ENCODE peak calls at places on chromosomes 12 and 14, in nine cellular contexts. One of them, this sample, is unnamed.

GRCh38 chr12:120536064-120536791 is 2.1 kb downstream of the RNF10 start:
- DNase-seq in HuH-7: no peak
- DNase-seq in EL: no peak
- DNase-seq in brain microvascular endothelial cell: no peak
- DNase-seq in NCI-H1092 treated with DMSO at 0.1 percent for 48 hours: no peak
- DNase-seq in fibroblast of the aortic adventitia: no peak
- DNase-seq in H7: no peak
- DNase-seq in Ammon's horn: no peak
- DNase-seq in AG08395: no peak
- DNase-seq in this sample: no peak

GRCh38 chr12:107967170-107967569 is 161.9 kb upstream of the WSCD2 start:
- DNase-seq in HuH-7: no peak
- DNase-seq in EL: peak
- DNase-seq in brain microvascular endothelial cell: no peak
- DNase-seq in NCI-H1092 treated with DMSO at 0.1 percent for 48 hours: no peak
- DNase-seq in fibroblast of the aortic adventitia: no peak
- DNase-seq in H7: no peak
- DNase-seq in Ammon's horn: no peak
- DNase-seq in AG08395: no peak
- DNase-seq in this sample: no peak

GRCh38 chr12:129163861-129164260 is 310.6 kb downstream of the GLT1D1 start:
- DNase-seq in HuH-7: no peak
- DNase-seq in EL: no peak
- DNase-seq in brain microvascular endothelial cell: no peak
- DNase-seq in NCI-H1092 treated with DMSO at 0.1 percent for 48 hours: no peak
- DNase-seq in fibroblast of the aortic adventitia: no peak
- DNase-seq in H7: no peak
- DNase-seq in Ammon's horn: no peak
- DNase-seq in AG08395: no peak
- DNase-seq in this sample: no peak

GRCh38 chr14:74634481-74634880 is 22.4 kb upstream of the LTBP2 start:
- DNase-seq in HuH-7: no peak
- DNase-seq in EL: peak
- DNase-seq in brain microvascular endothelial cell: no peak
- DNase-seq in NCI-H1092 treated with DMSO at 0.1 percent for 48 hours: no peak
- DNase-seq in fibroblast of the aortic adventitia: peak
- DNase-seq in H7: no peak
- DNase-seq in Ammon's horn: no peak
- DNase-seq in AG08395: peak
- DNase-seq in this sample: no peak

GRCh38 chr14:77290705-77291104 is 19.7 kb upstream of the NGB start:
- DNase-seq in HuH-7: no peak
- DNase-seq in EL: peak
- DNase-seq in brain microvascular endothelial cell: peak
- DNase-seq in NCI-H1092 treated with DMSO at 0.1 percent for 48 hours: no peak
- DNase-seq in fibroblast of the aortic adventitia: peak
- DNase-seq in H7: peak
- DNase-seq in Ammon's horn: no peak
- DNase-seq in AG08395: peak
- DNase-seq in this sample: peak

GRCh38 chr12:104720346-104721064 is 237.6 kb downstream of the SLC41A2 start:
- DNase-seq in HuH-7: no peak
- DNase-seq in EL: peak
- DNase-seq in brain microvascular endothelial cell: peak
- DNase-seq in NCI-H1092 treated with DMSO at 0.1 percent for 48 hours: no peak
- DNase-seq in fibroblast of the aortic adventitia: no peak
- DNase-seq in H7: peak
- DNase-seq in Ammon's horn: peak
- DNase-seq in AG08395: peak
- DNase-seq in this sample: peak

GRCh38 chr14:72554994-72555608 is 338.8 kb downstream of the DPF3 start:
- DNase-seq in HuH-7: no peak
- DNase-seq in EL: no peak
- DNase-seq in brain microvascular endothelial cell: no peak
- DNase-seq in NCI-H1092 treated with DMSO at 0.1 percent for 48 hours: no peak
- DNase-seq in fibroblast of the aortic adventitia: no peak
- DNase-seq in H7: no peak
- DNase-seq in Ammon's horn: no peak
- DNase-seq in AG08395: no peak
- DNase-seq in this sample: no peak

GRCh38 chr12:25438638-25439037 is 114.4 kb downstream of the LMNTD1 start:
- DNase-seq in HuH-7: no peak
- DNase-seq in EL: peak
- DNase-seq in brain microvascular endothelial cell: peak
- DNase-seq in NCI-H1092 treated with DMSO at 0.1 percent for 48 hours: no peak
- DNase-seq in fibroblast of the aortic adventitia: peak
- DNase-seq in H7: no peak
- DNase-seq in Ammon's horn: no peak
- DNase-seq in AG08395: peak
- DNase-seq in this sample: peak

GRCh38 chr14:81323621-81324400 is 76.3 kb downstream of the STON2 start:
- DNase-seq in HuH-7: no peak
- DNase-seq in EL: no peak
- DNase-seq in brain microvascular endothelial cell: no peak
- DNase-seq in NCI-H1092 treated with DMSO at 0.1 percent for 48 hours: no peak
- DNase-seq in fibroblast of the aortic adventitia: no peak
- DNase-seq in H7: peak
- DNase-seq in Ammon's horn: no peak
- DNase-seq in AG08395: no peak
- DNase-seq in this sample: peak

GRCh38 chr12:124740691-124741137 is 123.0 kb downstream of the SCARB1 start:
- DNase-seq in HuH-7: no peak
- DNase-seq in EL: peak
- DNase-seq in brain microvascular endothelial cell: no peak
- DNase-seq in NCI-H1092 treated with DMSO at 0.1 percent for 48 hours: no peak
- DNase-seq in fibroblast of the aortic adventitia: no peak
- DNase-seq in H7: no peak
- DNase-seq in Ammon's horn: no peak
- DNase-seq in AG08395: no peak
- DNase-seq in this sample: no peak

GRCh38 chr12:114895081-114895480 is 211.1 kb upstream of the TBX3 start:
- DNase-seq in HuH-7: no peak
- DNase-seq in EL: no peak
- DNase-seq in brain microvascular endothelial cell: no peak
- DNase-seq in NCI-H1092 treated with DMSO at 0.1 percent for 48 hours: no peak
- DNase-seq in fibroblast of the aortic adventitia: no peak
- DNase-seq in H7: no peak
- DNase-seq in Ammon's horn: no peak
- DNase-seq in AG08395: no peak
- DNase-seq in this sample: no peak

GRCh38 chr14:91892918-91893527 is 25.7 kb upstream of the TC2N start:
- DNase-seq in HuH-7: peak
- DNase-seq in EL: peak
- DNase-seq in brain microvascular endothelial cell: no peak
- DNase-seq in NCI-H1092 treated with DMSO at 0.1 percent for 48 hours: peak
- DNase-seq in fibroblast of the aortic adventitia: no peak
- DNase-seq in H7: peak
- DNase-seq in Ammon's horn: no peak
- DNase-seq in AG08395: no peak
- DNase-seq in this sample: no peak

GRCh38 chr14:77007975-77008421 is 20.5 kb downstream of the IRF2BPL start:
- DNase-seq in HuH-7: no peak
- DNase-seq in EL: no peak
- DNase-seq in brain microvascular endothelial cell: no peak
- DNase-seq in NCI-H1092 treated with DMSO at 0.1 percent for 48 hours: peak
- DNase-seq in fibroblast of the aortic adventitia: no peak
- DNase-seq in H7: peak
- DNase-seq in Ammon's horn: no peak
- DNase-seq in AG08395: no peak
- DNase-seq in this sample: no peak

GRCh38 chr12:12482150-12482761 is 80.4 kb downstream of the DUSP16 start:
- DNase-seq in HuH-7: no peak
- DNase-seq in EL: no peak
- DNase-seq in brain microvascular endothelial cell: no peak
- DNase-seq in NCI-H1092 treated with DMSO at 0.1 percent for 48 hours: no peak
- DNase-seq in fibroblast of the aortic adventitia: no peak
- DNase-seq in H7: no peak
- DNase-seq in Ammon's horn: no peak
- DNase-seq in AG08395: no peak
- DNase-seq in this sample: no peak

GRCh38 chr12:48985475-48985897 is 7.4 kb downstream of the WNT1 start:
- DNase-seq in HuH-7: no peak
- DNase-seq in EL: no peak
- DNase-seq in brain microvascular endothelial cell: no peak
- DNase-seq in NCI-H1092 treated with DMSO at 0.1 percent for 48 hours: no peak
- DNase-seq in fibroblast of the aortic adventitia: no peak
- DNase-seq in H7: peak
- DNase-seq in Ammon's horn: no peak
- DNase-seq in AG08395: no peak
- DNase-seq in this sample: no peak

GRCh38 chr12:12804432-12804886 is 8.7 kb upstream of the DDX47 start:
- DNase-seq in HuH-7: no peak
- DNase-seq in EL: peak
- DNase-seq in brain microvascular endothelial cell: peak
- DNase-seq in NCI-H1092 treated with DMSO at 0.1 percent for 48 hours: no peak
- DNase-seq in fibroblast of the aortic adventitia: peak
- DNase-seq in H7: no peak
- DNase-seq in Ammon's horn: no peak
- DNase-seq in AG08395: peak
- DNase-seq in this sample: peak

GRCh38 chr14:21168055-21168454 is 12.2 kb upstream of the OR5AU1 start:
- DNase-seq in HuH-7: no peak
- DNase-seq in EL: peak
- DNase-seq in brain microvascular endothelial cell: no peak
- DNase-seq in NCI-H1092 treated with DMSO at 0.1 percent for 48 hours: no peak
- DNase-seq in fibroblast of the aortic adventitia: no peak
- DNase-seq in H7: no peak
- DNase-seq in Ammon's horn: no peak
- DNase-seq in AG08395: no peak
- DNase-seq in this sample: peak

GRCh38 chr14:101716956-101717662 is 44.4 kb upstream of the PPP2R5C start:
- DNase-seq in HuH-7: no peak
- DNase-seq in EL: no peak
- DNase-seq in brain microvascular endothelial cell: no peak
- DNase-seq in NCI-H1092 treated with DMSO at 0.1 percent for 48 hours: no peak
- DNase-seq in fibroblast of the aortic adventitia: no peak
- DNase-seq in H7: peak
- DNase-seq in Ammon's horn: no peak
- DNase-seq in AG08395: no peak
- DNase-seq in this sample: no peak

GRCh38 chr14:59566725-59567124 is 9.9 kb downstream of the CCDC175 start:
- DNase-seq in HuH-7: no peak
- DNase-seq in EL: no peak
- DNase-seq in brain microvascular endothelial cell: no peak
- DNase-seq in NCI-H1092 treated with DMSO at 0.1 percent for 48 hours: no peak
- DNase-seq in fibroblast of the aortic adventitia: no peak
- DNase-seq in H7: no peak
- DNase-seq in Ammon's horn: no peak
- DNase-seq in AG08395: no peak
- DNase-seq in this sample: no peak

GRCh38 chr12:123062682-123063426 is 82.4 kb downstream of the ARL6IP4 start:
- DNase-seq in HuH-7: no peak
- DNase-seq in EL: peak
- DNase-seq in brain microvascular endothelial cell: peak
- DNase-seq in NCI-H1092 treated with DMSO at 0.1 percent for 48 hours: no peak
- DNase-seq in fibroblast of the aortic adventitia: peak
- DNase-seq in H7: no peak
- DNase-seq in Ammon's horn: no peak
- DNase-seq in AG08395: peak
- DNase-seq in this sample: peak

GRCh38 chr12:75781532-75782046 is 250.0 kb downstream of the PHLDA1 start:
- DNase-seq in HuH-7: no peak
- DNase-seq in EL: peak
- DNase-seq in brain microvascular endothelial cell: peak
- DNase-seq in NCI-H1092 treated with DMSO at 0.1 percent for 48 hours: no peak
- DNase-seq in fibroblast of the aortic adventitia: peak
- DNase-seq in H7: no peak
- DNase-seq in Ammon's horn: no peak
- DNase-seq in AG08395: no peak
- DNase-seq in this sample: peak

GRCh38 chr14:101945171-101945570 is 19.2 kb upstream of the DYNC1H1 start:
- DNase-seq in HuH-7: no peak
- DNase-seq in EL: no peak
- DNase-seq in brain microvascular endothelial cell: no peak
- DNase-seq in NCI-H1092 treated with DMSO at 0.1 percent for 48 hours: no peak
- DNase-seq in fibroblast of the aortic adventitia: no peak
- DNase-seq in H7: peak
- DNase-seq in Ammon's horn: no peak
- DNase-seq in AG08395: no peak
- DNase-seq in this sample: no peak

GRCh38 chr14:102262894-102263462 is 42.0 kb downstream of the MOK start:
- DNase-seq in HuH-7: peak
- DNase-seq in EL: peak
- DNase-seq in brain microvascular endothelial cell: no peak
- DNase-seq in NCI-H1092 treated with DMSO at 0.1 percent for 48 hours: no peak
- DNase-seq in fibroblast of the aortic adventitia: peak
- DNase-seq in H7: peak
- DNase-seq in Ammon's horn: peak
- DNase-seq in AG08395: no peak
- DNase-seq in this sample: peak

GRCh38 chr12:75704664-75705063 is 193.3 kb upstream of the KRR1 start:
- DNase-seq in HuH-7: no peak
- DNase-seq in EL: no peak
- DNase-seq in brain microvascular endothelial cell: peak
- DNase-seq in NCI-H1092 treated with DMSO at 0.1 percent for 48 hours: no peak
- DNase-seq in fibroblast of the aortic adventitia: no peak
- DNase-seq in H7: no peak
- DNase-seq in Ammon's horn: no peak
- DNase-seq in AG08395: no peak
- DNase-seq in this sample: peak

GRCh38 chr12:42119085-42119633 is 25.5 kb downstream of the GXYLT1 start:
- DNase-seq in HuH-7: no peak
- DNase-seq in EL: peak
- DNase-seq in brain microvascular endothelial cell: peak
- DNase-seq in NCI-H1092 treated with DMSO at 0.1 percent for 48 hours: no peak
- DNase-seq in fibroblast of the aortic adventitia: peak
- DNase-seq in H7: no peak
- DNase-seq in Ammon's horn: no peak
- DNase-seq in AG08395: peak
- DNase-seq in this sample: peak

GRCh38 chr14:63867926-63868921 is 15.4 kb downstream of the SYNE2 start:
- DNase-seq in HuH-7: no peak
- DNase-seq in EL: peak
- DNase-seq in brain microvascular endothelial cell: no peak
- DNase-seq in NCI-H1092 treated with DMSO at 0.1 percent for 48 hours: no peak
- DNase-seq in fibroblast of the aortic adventitia: peak
- DNase-seq in H7: no peak
- DNase-seq in Ammon's horn: no peak
- DNase-seq in AG08395: no peak
- DNase-seq in this sample: peak

GRCh38 chr12:123034022-123034541 is 53.6 kb downstream of the ARL6IP4 start:
- DNase-seq in HuH-7: no peak
- DNase-seq in EL: no peak
- DNase-seq in brain microvascular endothelial cell: no peak
- DNase-seq in NCI-H1092 treated with DMSO at 0.1 percent for 48 hours: no peak
- DNase-seq in fibroblast of the aortic adventitia: no peak
- DNase-seq in H7: no peak
- DNase-seq in Ammon's horn: no peak
- DNase-seq in AG08395: no peak
- DNase-seq in this sample: no peak

GRCh38 chr12:473863-474577 is 14.3 kb downstream of the B4GALNT3 start:
- DNase-seq in HuH-7: no peak
- DNase-seq in EL: peak
- DNase-seq in brain microvascular endothelial cell: no peak
- DNase-seq in NCI-H1092 treated with DMSO at 0.1 percent for 48 hours: no peak
- DNase-seq in fibroblast of the aortic adventitia: no peak
- DNase-seq in H7: no peak
- DNase-seq in Ammon's horn: no peak
- DNase-seq in AG08395: peak
- DNase-seq in this sample: peak

GRCh38 chr12:18400186-18400585 is 138.9 kb downstream of the PIK3C2G start:
- DNase-seq in HuH-7: no peak
- DNase-seq in EL: peak
- DNase-seq in brain microvascular endothelial cell: peak
- DNase-seq in NCI-H1092 treated with DMSO at 0.1 percent for 48 hours: no peak
- DNase-seq in fibroblast of the aortic adventitia: peak
- DNase-seq in H7: no peak
- DNase-seq in Ammon's horn: no peak
- DNase-seq in AG08395: no peak
- DNase-seq in this sample: peak

GRCh38 chr12:132153501-132154340 is 9.5 kb downstream of the NOC4L start:
- DNase-seq in HuH-7: peak
- DNase-seq in EL: peak
- DNase-seq in brain microvascular endothelial cell: peak
- DNase-seq in NCI-H1092 treated with DMSO at 0.1 percent for 48 hours: peak
- DNase-seq in fibroblast of the aortic adventitia: peak
- DNase-seq in H7: peak
- DNase-seq in Ammon's horn: peak
- DNase-seq in AG08395: peak
- DNase-seq in this sample: peak

GRCh38 chr14:95296595-95297365 is 22.9 kb downstream of the CLMN start:
- DNase-seq in HuH-7: no peak
- DNase-seq in EL: no peak
- DNase-seq in brain microvascular endothelial cell: no peak
- DNase-seq in NCI-H1092 treated with DMSO at 0.1 percent for 48 hours: no peak
- DNase-seq in fibroblast of the aortic adventitia: no peak
- DNase-seq in H7: no peak
- DNase-seq in Ammon's horn: no peak
- DNase-seq in AG08395: no peak
- DNase-seq in this sample: no peak